ENCODE peak calls at places on chromosomes 12 and 14, in four cellular contexts. H is OCI-LY7, O is neural crest cell, N is fibroblast of lung. V is an unnamed sample.

GRCh38 chr14:24262821-24263733 is at the start of gene TGM1:
- DNase-seq in N (peak; percentile 3), O (no peak), H (no peak), V (no peak)

GRCh38 chr14:44300911-44301310 is 206.2 kb downstream of the FSCB start:
- DNase-seq in O (no peak), N (no peak), H (no peak), V (no peak)

GRCh38 chr12:30968211-30968610 is 41.7 kb downstream of the TSPAN11 start:
- DNase-seq in N (no peak), O (no peak), H (no peak), V (no peak)

GRCh38 chr14:51782412-51782811 is 78.0 kb upstream of the GNG2 start:
- DNase-seq in H (no peak), O (no peak), N (no peak), V (no peak)

GRCh38 chr12:110670161-110670701 is 18.7 kb downstream of the HVCN1 start:
- DNase-seq in N (no peak), O (no peak), H (peak; percentile 60), V (peak; percentile 66)

GRCh38 chr12:69633061-69633460 is 22.4 kb upstream of the LRRC10 start:
- DNase-seq in N (no peak), O (no peak), H (no peak), V (no peak)

GRCh38 chr12:87119713-87120112 is 863.5 kb upstream of the MGAT4C start:
- DNase-seq in O (no peak), N (no peak), H (no peak), V (no peak)

GRCh38 chr12:64390275-64390851 is at the start of gene C12orf56:
- DNase-seq in N (no peak), O (peak; percentile 11), H (no peak), V (peak; percentile 34)

GRCh38 chr12:88142610-88142991 is 494 bp downstream of the TMTC3 start:
- DNase-seq in O (no peak), H (peak; percentile 24), N (no peak), V (no peak)

GRCh38 chr12:99746538-99746937 is 99.0 kb downstream of the GARIN6 start:
- DNase-seq in N (no peak), H (peak; percentile 59), O (no peak), V (no peak)

GRCh38 chr12:109893250-109893995 is 6.7 kb upstream of the TCHP start:
- DNase-seq in H (peak; percentile 50), N (no peak), O (no peak), V (no peak)

GRCh38 chr12:108198043-108198442 is 69.0 kb downstream of the WSCD2 start:
- DNase-seq in H (no peak), O (no peak), N (no peak), V (no peak)

GRCh38 chr14:52051861-52052260 is 17.0 kb downstream of the NID2 start:
- DNase-seq in O (no peak), N (peak; percentile 61), H (no peak), V (no peak)

GRCh38 chr12:122282066-122282465 is 15.8 kb upstream of the VPS33A start:
- DNase-seq in N (peak; percentile 71), O (no peak), H (no peak), V (no peak)

GRCh38 chr12:52607314-52607713 is 6.1 kb upstream of the KRT72 start:
- DNase-seq in N (no peak), O (no peak), H (no peak), V (no peak)

GRCh38 chr12:48118491-48118890 is 673 bp upstream of the PFKM start:
- DNase-seq in N (no peak), O (no peak), H (no peak), V (no peak)

GRCh38 chr12:75846102-75846501 is 185.5 kb downstream of the PHLDA1 start:
- DNase-seq in H (no peak), O (no peak), N (no peak), V (no peak)

GRCh38 chr12:52061470-52062166 is 8.2 kb upstream of the ATG101 start:
- DNase-seq in O (peak; percentile 61), N (no peak), H (no peak), V (no peak)

GRCh38 chr14:74973905-74974363 is 18.5 kb upstream of the PGF start:
- DNase-seq in N (no peak), O (no peak), H (no peak), V (no peak)

GRCh38 chr12:64506955-64507354 is 55.0 kb downstream of the TBK1 start:
- DNase-seq in H (no peak), N (no peak), O (no peak), V (no peak)

GRCh38 chr12:96233941-96234461 is 39.8 kb downstream of the ELK3 start:
- DNase-seq in N (peak; percentile 99), H (no peak), O (no peak), V (no peak)

GRCh38 chr14:22225526-22226133 is 363.4 kb downstream of the DAD1 start:
- DNase-seq in O (no peak), N (peak; percentile 36), H (no peak), V (no peak)

GRCh38 chr14:41137741-41138140 is 468.9 kb upstream of the LRFN5 start:
- DNase-seq in N (no peak), O (no peak), H (no peak), V (no peak)

GRCh38 chr12:100987552-100988277 is 193.1 kb downstream of the ANO4 start:
- DNase-seq in N (peak; percentile 22), H (peak; percentile 79), O (peak; percentile 8), V (peak; percentile 50)

GRCh38 chr12:27589419-27589818 is 65.4 kb downstream of the PPFIBP1 start:
- DNase-seq in N (no peak), H (no peak), O (no peak), V (no peak)

GRCh38 chr12:117599849-117600248 is 238.4 kb upstream of the NOS1 start:
- DNase-seq in H (no peak), N (no peak), O (no peak), V (no peak)

GRCh38 chr12:14256555-14257169 is 108.8 kb upstream of the ATF7IP start:
- DNase-seq in O (peak; percentile 59), N (peak; percentile 93), H (peak; percentile 94), V (peak; percentile 67)

GRCh38 chr12:115097406-115097805 is 413.4 kb upstream of the TBX3 start:
- DNase-seq in H (no peak), O (no peak), N (no peak), V (no peak)

GRCh38 chr12:95548056-95548538 is 3.2 kb downstream of the USP44 start:
- DNase-seq in O (peak; percentile 30), N (no peak), H (peak; percentile 35), V (peak; percentile 32)

GRCh38 chr12:131836193-131836592 is 8.0 kb downstream of the MMP17 start:
- DNase-seq in O (no peak), N (peak; percentile 37), H (peak; percentile 25), V (no peak)
- TF ChIP-seq CTCF in O (peak; percentile 60), N (peak; percentile 34), H (peak; percentile 75), V (peak; percentile 46)

GRCh38 chr12:90253674-90254181 is 545.1 kb upstream of the ATP2B1 start:
- DNase-seq in H (peak; percentile 76), N (peak; percentile 78), O (no peak), V (peak; percentile 46)
- TF ChIP-seq CTCF in H (peak; percentile 59), N (peak; percentile 23), O (no peak), V (peak; percentile 35)

GRCh38 chr14:79584679-79585078 is 626.6 kb downstream of the DIO2 start:
- DNase-seq in N (peak; percentile 95), H (no peak), O (no peak), V (no peak)
- TF ChIP-seq CTCF in N (peak; percentile 41), H (no peak), O (no peak), V (no peak)

DNA sequence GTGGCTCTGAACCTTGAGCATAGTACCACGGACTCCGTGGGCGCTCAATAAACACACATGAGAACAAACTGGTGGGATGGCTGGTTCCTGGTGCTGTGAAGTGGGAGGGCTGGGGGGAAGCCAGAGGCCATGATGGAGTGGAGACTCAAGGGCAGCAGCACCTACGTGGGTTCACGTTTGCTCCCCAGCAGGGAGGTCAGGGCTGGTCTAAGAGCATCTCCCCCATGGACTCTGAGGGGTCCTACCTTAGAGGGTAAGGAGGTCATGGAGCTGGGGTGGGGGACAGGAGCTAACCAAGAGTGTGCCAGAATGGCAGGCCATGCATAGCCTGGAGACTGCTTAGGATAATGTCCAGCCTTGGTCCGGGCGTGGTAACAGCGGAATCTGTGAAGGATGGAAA is 102.9 kb downstream of the PRMT8 start:
- DNase-seq in O (no peak), H (no peak), N (no peak), V (no peak)
- TF ChIP-seq CTCF in O (no peak), H (no peak), N (no peak), V (no peak)

GRCh38 chr12:130807309-130807708 is 31.7 kb downstream of the STX2 start:
- DNase-seq in H (no peak), N (no peak), O (no peak), V (no peak)
- TF ChIP-seq CTCF in H (no peak), N (no peak), O (no peak), V (no peak)

GRCh38 chr14:76651410-76652055 is 109.7 kb upstream of the VASH1 start:
- DNase-seq in O (no peak), H (no peak), N (no peak), V (no peak)
- TF ChIP-seq CTCF in O (no peak), H (no peak), N (no peak), V (no peak)

GRCh38 chr12:46443594-46444263 is 71.2 kb upstream of the SLC38A2 start:
- DNase-seq in O (no peak), N (no peak), H (no peak), V (no peak)
- TF ChIP-seq CTCF in O (no peak), N (no peak), H (no peak), V (no peak)

GRCh38 chr14:53412819-53413664 is 259.9 kb upstream of the DDHD1 start:
- DNase-seq in O (no peak), H (peak; percentile 8), N (no peak), V (peak; percentile 10)
- TF ChIP-seq CTCF in O (peak; percentile 63), H (peak; percentile 68), N (peak; percentile 37), V (peak; percentile 47)

V was measured in GM13977.